ENCODE peak calls at places on chromosomes 12 and 14, in six cellular contexts. One of them, this sample, is unnamed.
A peak's percentile ranks its signal among the peaks of the same experiment; 100 is the strongest.

GRCh38 chr12:122310636-122311035 is 44.3 kb upstream of the VPS33A start:
- DNase-seq in activated naive CD4-positive, alpha-beta T cell treated with anti-CD3 and anti-CD28 coated beads, Interleukin-2, amount 10 ng/mL, durations not matched to agents 7 days and 5 days: no peak
- DNase-seq in T-helper 1 cell: no peak
- DNase-seq in stimulated activated CD8-positive, alpha-beta memory T cell treated with anti-CD3 and anti-CD28 coated beads, Interleukin-15, amount 100 ng/mL, for 4 hours: no peak
- DNase-seq in HTR-8/SVneo: no peak
- DNase-seq in astrocyte of the spinal cord: no peak
- DNase-seq in this sample: no peak

GRCh38 chr12:120117961-120118709 is 1.6 kb upstream of the RAB35 start:
- DNase-seq in T-helper 1 cell: no peak
- DNase-seq in HTR-8/SVneo: no peak
- DNase-seq in activated naive CD4-positive, alpha-beta T cell treated with anti-CD3 and anti-CD28 coated beads, Interleukin-2, amount 10 ng/mL, durations not matched to agents 7 days and 5 days: no peak
- DNase-seq in stimulated activated CD8-positive, alpha-beta memory T cell treated with anti-CD3 and anti-CD28 coated beads, Interleukin-15, amount 100 ng/mL, for 4 hours: no peak
- DNase-seq in astrocyte of the spinal cord: peak; percentile 17
- DNase-seq in this sample: no peak

GRCh38 chr12:124646385-124647230 is 79.2 kb upstream of the NCOR2 start:
- DNase-seq in activated naive CD4-positive, alpha-beta T cell treated with anti-CD3 and anti-CD28 coated beads, Interleukin-2, amount 10 ng/mL, durations not matched to agents 7 days and 5 days: peak; percentile 32
- DNase-seq in stimulated activated CD8-positive, alpha-beta memory T cell treated with anti-CD3 and anti-CD28 coated beads, Interleukin-15, amount 100 ng/mL, for 4 hours: peak; percentile 77
- DNase-seq in HTR-8/SVneo: no peak
- DNase-seq in T-helper 1 cell: no peak
- DNase-seq in astrocyte of the spinal cord: no peak
- DNase-seq in this sample: no peak

GRCh38 chr12:7047318-7047717 is 13.2 kb upstream of the C1S start:
- DNase-seq in stimulated activated CD8-positive, alpha-beta memory T cell treated with anti-CD3 and anti-CD28 coated beads, Interleukin-15, amount 100 ng/mL, for 4 hours: no peak
- DNase-seq in HTR-8/SVneo: no peak
- DNase-seq in T-helper 1 cell: no peak
- DNase-seq in activated naive CD4-positive, alpha-beta T cell treated with anti-CD3 and anti-CD28 coated beads, Interleukin-2, amount 10 ng/mL, durations not matched to agents 7 days and 5 days: no peak
- DNase-seq in astrocyte of the spinal cord: no peak
- DNase-seq in this sample: no peak

GRCh38 chr14:92755495-92755894 is 7.1 kb upstream of the LGMN start:
- DNase-seq in astrocyte of the spinal cord: no peak
- DNase-seq in T-helper 1 cell: no peak
- DNase-seq in stimulated activated CD8-positive, alpha-beta memory T cell treated with anti-CD3 and anti-CD28 coated beads, Interleukin-15, amount 100 ng/mL, for 4 hours: no peak
- DNase-seq in HTR-8/SVneo: no peak
- DNase-seq in activated naive CD4-positive, alpha-beta T cell treated with anti-CD3 and anti-CD28 coated beads, Interleukin-2, amount 10 ng/mL, durations not matched to agents 7 days and 5 days: no peak
- DNase-seq in this sample: no peak

GRCh38 chr12:99983721-99984258 is 946 bp downstream of the ANKS1B start:
- DNase-seq in astrocyte of the spinal cord: no peak
- DNase-seq in stimulated activated CD8-positive, alpha-beta memory T cell treated with anti-CD3 and anti-CD28 coated beads, Interleukin-15, amount 100 ng/mL, for 4 hours: no peak
- DNase-seq in HTR-8/SVneo: no peak
- DNase-seq in activated naive CD4-positive, alpha-beta T cell treated with anti-CD3 and anti-CD28 coated beads, Interleukin-2, amount 10 ng/mL, durations not matched to agents 7 days and 5 days: no peak
- DNase-seq in T-helper 1 cell: no peak
- DNase-seq in this sample: no peak

GRCh38 chr12:20696181-20696580 is 1.0 kb downstream of the SLCO1C1 start:
- DNase-seq in astrocyte of the spinal cord: no peak
- DNase-seq in HTR-8/SVneo: no peak
- DNase-seq in activated naive CD4-positive, alpha-beta T cell treated with anti-CD3 and anti-CD28 coated beads, Interleukin-2, amount 10 ng/mL, durations not matched to agents 7 days and 5 days: no peak
- DNase-seq in T-helper 1 cell: no peak
- DNase-seq in stimulated activated CD8-positive, alpha-beta memory T cell treated with anti-CD3 and anti-CD28 coated beads, Interleukin-15, amount 100 ng/mL, for 4 hours: no peak
- DNase-seq in this sample: no peak

GRCh38 chr14:102775855-102776760 is 1.1 kb upstream of the TRAF3 start:
- DNase-seq in activated naive CD4-positive, alpha-beta T cell treated with anti-CD3 and anti-CD28 coated beads, Interleukin-2, amount 10 ng/mL, durations not matched to agents 7 days and 5 days: peak; percentile 24
- DNase-seq in astrocyte of the spinal cord: peak; percentile 64
- DNase-seq in HTR-8/SVneo: no peak
- DNase-seq in T-helper 1 cell: no peak
- DNase-seq in stimulated activated CD8-positive, alpha-beta memory T cell treated with anti-CD3 and anti-CD28 coated beads, Interleukin-15, amount 100 ng/mL, for 4 hours: no peak
- DNase-seq in this sample: no peak

GRCh38 chr14:104933721-104934379 is 9.2 kb downstream of the PLD4 start:
- DNase-seq in astrocyte of the spinal cord: no peak
- DNase-seq in HTR-8/SVneo: no peak
- DNase-seq in stimulated activated CD8-positive, alpha-beta memory T cell treated with anti-CD3 and anti-CD28 coated beads, Interleukin-15, amount 100 ng/mL, for 4 hours: no peak
- DNase-seq in T-helper 1 cell: no peak
- DNase-seq in activated naive CD4-positive, alpha-beta T cell treated with anti-CD3 and anti-CD28 coated beads, Interleukin-2, amount 10 ng/mL, durations not matched to agents 7 days and 5 days: no peak
- DNase-seq in this sample: no peak

GRCh38 chr12:59093090-59093489 is 172.8 kb upstream of the LRIG3 start:
- DNase-seq in astrocyte of the spinal cord: no peak
- DNase-seq in activated naive CD4-positive, alpha-beta T cell treated with anti-CD3 and anti-CD28 coated beads, Interleukin-2, amount 10 ng/mL, durations not matched to agents 7 days and 5 days: no peak
- DNase-seq in T-helper 1 cell: no peak
- DNase-seq in HTR-8/SVneo: no peak
- DNase-seq in stimulated activated CD8-positive, alpha-beta memory T cell treated with anti-CD3 and anti-CD28 coated beads, Interleukin-15, amount 100 ng/mL, for 4 hours: no peak
- DNase-seq in this sample: no peak

GRCh38 chr14:68470361-68470760 is 322.5 kb downstream of the ZFP36L1 start:
- DNase-seq in T-helper 1 cell: no peak
- DNase-seq in activated naive CD4-positive, alpha-beta T cell treated with anti-CD3 and anti-CD28 coated beads, Interleukin-2, amount 10 ng/mL, durations not matched to agents 7 days and 5 days: no peak
- DNase-seq in stimulated activated CD8-positive, alpha-beta memory T cell treated with anti-CD3 and anti-CD28 coated beads, Interleukin-15, amount 100 ng/mL, for 4 hours: no peak
- DNase-seq in astrocyte of the spinal cord: no peak
- DNase-seq in HTR-8/SVneo: no peak
- DNase-seq in this sample: no peak

GRCh38 chr12:57579677-57580465 is 11.1 kb upstream of the PIP4K2C start:
- DNase-seq in T-helper 1 cell: no peak
- DNase-seq in astrocyte of the spinal cord: no peak
- DNase-seq in HTR-8/SVneo: no peak
- DNase-seq in activated naive CD4-positive, alpha-beta T cell treated with anti-CD3 and anti-CD28 coated beads, Interleukin-2, amount 10 ng/mL, durations not matched to agents 7 days and 5 days: no peak
- DNase-seq in stimulated activated CD8-positive, alpha-beta memory T cell treated with anti-CD3 and anti-CD28 coated beads, Interleukin-15, amount 100 ng/mL, for 4 hours: no peak
- DNase-seq in this sample: no peak

GRCh38 chr12:64780531-64781373 is 21.5 kb upstream of the GNS start:
- DNase-seq in stimulated activated CD8-positive, alpha-beta memory T cell treated with anti-CD3 and anti-CD28 coated beads, Interleukin-15, amount 100 ng/mL, for 4 hours: no peak
- DNase-seq in activated naive CD4-positive, alpha-beta T cell treated with anti-CD3 and anti-CD28 coated beads, Interleukin-2, amount 10 ng/mL, durations not matched to agents 7 days and 5 days: peak; percentile 29
- DNase-seq in astrocyte of the spinal cord: no peak
- DNase-seq in T-helper 1 cell: peak; percentile 18
- DNase-seq in HTR-8/SVneo: peak; percentile 20
- DNase-seq in this sample: no peak

GRCh38 chr12:116152268-116152667 is 125.2 kb downstream of the MED13L start:
- DNase-seq in T-helper 1 cell: no peak
- DNase-seq in activated naive CD4-positive, alpha-beta T cell treated with anti-CD3 and anti-CD28 coated beads, Interleukin-2, amount 10 ng/mL, durations not matched to agents 7 days and 5 days: no peak
- DNase-seq in astrocyte of the spinal cord: peak; percentile 92
- DNase-seq in HTR-8/SVneo: peak; percentile 41
- DNase-seq in stimulated activated CD8-positive, alpha-beta memory T cell treated with anti-CD3 and anti-CD28 coated beads, Interleukin-15, amount 100 ng/mL, for 4 hours: no peak
- DNase-seq in this sample: peak; percentile 57

GRCh38 chr12:44317651-44318126 is 481.8 kb downstream of the TMEM117 start:
- DNase-seq in stimulated activated CD8-positive, alpha-beta memory T cell treated with anti-CD3 and anti-CD28 coated beads, Interleukin-15, amount 100 ng/mL, for 4 hours: no peak
- DNase-seq in T-helper 1 cell: no peak
- DNase-seq in HTR-8/SVneo: no peak
- DNase-seq in activated naive CD4-positive, alpha-beta T cell treated with anti-CD3 and anti-CD28 coated beads, Interleukin-2, amount 10 ng/mL, durations not matched to agents 7 days and 5 days: no peak
- DNase-seq in astrocyte of the spinal cord: peak; percentile 17
- DNase-seq in this sample: no peak

GRCh38 chr14:92988786-92989755 is 66.1 kb downstream of the CHGA start:
- DNase-seq in astrocyte of the spinal cord: no peak
- DNase-seq in stimulated activated CD8-positive, alpha-beta memory T cell treated with anti-CD3 and anti-CD28 coated beads, Interleukin-15, amount 100 ng/mL, for 4 hours: no peak
- DNase-seq in activated naive CD4-positive, alpha-beta T cell treated with anti-CD3 and anti-CD28 coated beads, Interleukin-2, amount 10 ng/mL, durations not matched to agents 7 days and 5 days: no peak
- DNase-seq in T-helper 1 cell: no peak
- DNase-seq in HTR-8/SVneo: no peak
- DNase-seq in this sample: no peak

GRCh38 chr14:95144849-95145248 is 12.5 kb downstream of the DICER1 start:
- DNase-seq in activated naive CD4-positive, alpha-beta T cell treated with anti-CD3 and anti-CD28 coated beads, Interleukin-2, amount 10 ng/mL, durations not matched to agents 7 days and 5 days: no peak
- DNase-seq in astrocyte of the spinal cord: no peak
- DNase-seq in T-helper 1 cell: no peak
- DNase-seq in stimulated activated CD8-positive, alpha-beta memory T cell treated with anti-CD3 and anti-CD28 coated beads, Interleukin-15, amount 100 ng/mL, for 4 hours: no peak
- DNase-seq in HTR-8/SVneo: no peak
- DNase-seq in this sample: no peak

GRCh38 chr14:22268875-22269274 is 320.1 kb downstream of the DAD1 start:
- DNase-seq in activated naive CD4-positive, alpha-beta T cell treated with anti-CD3 and anti-CD28 coated beads, Interleukin-2, amount 10 ng/mL, durations not matched to agents 7 days and 5 days: no peak
- DNase-seq in stimulated activated CD8-positive, alpha-beta memory T cell treated with anti-CD3 and anti-CD28 coated beads, Interleukin-15, amount 100 ng/mL, for 4 hours: no peak
- DNase-seq in T-helper 1 cell: no peak
- DNase-seq in astrocyte of the spinal cord: peak; percentile 35
- DNase-seq in HTR-8/SVneo: no peak
- DNase-seq in this sample: no peak

GRCh38 chr14:102363182-102363952 is 626 bp downstream of the TECPR2 start:
- DNase-seq in activated naive CD4-positive, alpha-beta T cell treated with anti-CD3 and anti-CD28 coated beads, Interleukin-2, amount 10 ng/mL, durations not matched to agents 7 days and 5 days: peak; percentile 58
- DNase-seq in astrocyte of the spinal cord: peak; percentile 38
- DNase-seq in HTR-8/SVneo: peak; percentile 53
- DNase-seq in T-helper 1 cell: peak; percentile 22
- DNase-seq in stimulated activated CD8-positive, alpha-beta memory T cell treated with anti-CD3 and anti-CD28 coated beads, Interleukin-15, amount 100 ng/mL, for 4 hours: no peak
- DNase-seq in this sample: no peak

GRCh38 chr12:78034025-78034424 is 203.3 kb downstream of the NAV3 start:
- DNase-seq in activated naive CD4-positive, alpha-beta T cell treated with anti-CD3 and anti-CD28 coated beads, Interleukin-2, amount 10 ng/mL, durations not matched to agents 7 days and 5 days: no peak
- DNase-seq in astrocyte of the spinal cord: no peak
- DNase-seq in T-helper 1 cell: no peak
- DNase-seq in stimulated activated CD8-positive, alpha-beta memory T cell treated with anti-CD3 and anti-CD28 coated beads, Interleukin-15, amount 100 ng/mL, for 4 hours: no peak
- DNase-seq in HTR-8/SVneo: no peak
- DNase-seq in this sample: no peak

GRCh38 chr12:103768467-103769123 is 72.4 kb downstream of the NT5DC3 start:
- DNase-seq in T-helper 1 cell: no peak
- DNase-seq in astrocyte of the spinal cord: peak; percentile 24
- DNase-seq in HTR-8/SVneo: no peak
- DNase-seq in stimulated activated CD8-positive, alpha-beta memory T cell treated with anti-CD3 and anti-CD28 coated beads, Interleukin-15, amount 100 ng/mL, for 4 hours: no peak
- DNase-seq in activated naive CD4-positive, alpha-beta T cell treated with anti-CD3 and anti-CD28 coated beads, Interleukin-2, amount 10 ng/mL, durations not matched to agents 7 days and 5 days: no peak
- DNase-seq in this sample: no peak

GRCh38 chr14:94355191-94355794 is 32.2 kb upstream of the SERPINA6 start:
- DNase-seq in astrocyte of the spinal cord: peak; percentile 56
- DNase-seq in activated naive CD4-positive, alpha-beta T cell treated with anti-CD3 and anti-CD28 coated beads, Interleukin-2, amount 10 ng/mL, durations not matched to agents 7 days and 5 days: no peak
- DNase-seq in T-helper 1 cell: no peak
- DNase-seq in stimulated activated CD8-positive, alpha-beta memory T cell treated with anti-CD3 and anti-CD28 coated beads, Interleukin-15, amount 100 ng/mL, for 4 hours: no peak
- DNase-seq in HTR-8/SVneo: no peak
- DNase-seq in this sample: no peak

GRCh38 chr12:92570056-92570753 is 132.6 kb upstream of the PLEKHG7 start:
- DNase-seq in astrocyte of the spinal cord: peak; percentile 87
- DNase-seq in activated naive CD4-positive, alpha-beta T cell treated with anti-CD3 and anti-CD28 coated beads, Interleukin-2, amount 10 ng/mL, durations not matched to agents 7 days and 5 days: peak; percentile 60
- DNase-seq in stimulated activated CD8-positive, alpha-beta memory T cell treated with anti-CD3 and anti-CD28 coated beads, Interleukin-15, amount 100 ng/mL, for 4 hours: no peak
- DNase-seq in T-helper 1 cell: peak; percentile 15
- DNase-seq in HTR-8/SVneo: peak; percentile 63
- DNase-seq in this sample: peak; percentile 69

GRCh38 chr12:99135376-99135775 is 490.3 kb downstream of the APAF1 start:
- DNase-seq in activated naive CD4-positive, alpha-beta T cell treated with anti-CD3 and anti-CD28 coated beads, Interleukin-2, amount 10 ng/mL, durations not matched to agents 7 days and 5 days: no peak
- DNase-seq in T-helper 1 cell: no peak
- DNase-seq in stimulated activated CD8-positive, alpha-beta memory T cell treated with anti-CD3 and anti-CD28 coated beads, Interleukin-15, amount 100 ng/mL, for 4 hours: no peak
- DNase-seq in HTR-8/SVneo: no peak
- DNase-seq in astrocyte of the spinal cord: no peak
- DNase-seq in this sample: no peak

GRCh38 chr12:94525951-94526350 is 66.3 kb upstream of the CEP83 start:
- DNase-seq in stimulated activated CD8-positive, alpha-beta memory T cell treated with anti-CD3 and anti-CD28 coated beads, Interleukin-15, amount 100 ng/mL, for 4 hours: no peak
- DNase-seq in activated naive CD4-positive, alpha-beta T cell treated with anti-CD3 and anti-CD28 coated beads, Interleukin-2, amount 10 ng/mL, durations not matched to agents 7 days and 5 days: no peak
- DNase-seq in astrocyte of the spinal cord: no peak
- DNase-seq in T-helper 1 cell: no peak
- DNase-seq in HTR-8/SVneo: no peak
- DNase-seq in this sample: no peak

GRCh38 chr14:46344327-46344937 is 307.1 kb downstream of the RPL10L start:
- DNase-seq in HTR-8/SVneo: peak; percentile 1
- DNase-seq in T-helper 1 cell: no peak
- DNase-seq in activated naive CD4-positive, alpha-beta T cell treated with anti-CD3 and anti-CD28 coated beads, Interleukin-2, amount 10 ng/mL, durations not matched to agents 7 days and 5 days: no peak
- DNase-seq in stimulated activated CD8-positive, alpha-beta memory T cell treated with anti-CD3 and anti-CD28 coated beads, Interleukin-15, amount 100 ng/mL, for 4 hours: no peak
- DNase-seq in astrocyte of the spinal cord: peak; percentile 11
- DNase-seq in this sample: peak; percentile 1

GRCh38 chr14:54606631-54607133 is 39.8 kb downstream of the SAMD4A start:
- DNase-seq in HTR-8/SVneo: no peak
- DNase-seq in astrocyte of the spinal cord: peak; percentile 83
- DNase-seq in T-helper 1 cell: no peak
- DNase-seq in activated naive CD4-positive, alpha-beta T cell treated with anti-CD3 and anti-CD28 coated beads, Interleukin-2, amount 10 ng/mL, durations not matched to agents 7 days and 5 days: no peak
- DNase-seq in stimulated activated CD8-positive, alpha-beta memory T cell treated with anti-CD3 and anti-CD28 coated beads, Interleukin-15, amount 100 ng/mL, for 4 hours: no peak
- DNase-seq in this sample: peak; percentile 81

GRCh38 chr12:3047961-3048360 is 29.2 kb upstream of the TSPAN9 start:
- DNase-seq in stimulated activated CD8-positive, alpha-beta memory T cell treated with anti-CD3 and anti-CD28 coated beads, Interleukin-15, amount 100 ng/mL, for 4 hours: no peak
- DNase-seq in T-helper 1 cell: no peak
- DNase-seq in activated naive CD4-positive, alpha-beta T cell treated with anti-CD3 and anti-CD28 coated beads, Interleukin-2, amount 10 ng/mL, durations not matched to agents 7 days and 5 days: no peak
- DNase-seq in astrocyte of the spinal cord: no peak
- DNase-seq in HTR-8/SVneo: no peak
- DNase-seq in this sample: no peak

GRCh38 chr12:89856431-89856830 is 147.8 kb upstream of the ATP2B1 start:
- DNase-seq in HTR-8/SVneo: peak; percentile 28
- DNase-seq in astrocyte of the spinal cord: peak; percentile 85
- DNase-seq in T-helper 1 cell: no peak
- DNase-seq in stimulated activated CD8-positive, alpha-beta memory T cell treated with anti-CD3 and anti-CD28 coated beads, Interleukin-15, amount 100 ng/mL, for 4 hours: no peak
- DNase-seq in activated naive CD4-positive, alpha-beta T cell treated with anti-CD3 and anti-CD28 coated beads, Interleukin-2, amount 10 ng/mL, durations not matched to agents 7 days and 5 days: no peak
- DNase-seq in this sample: no peak

GRCh38 chr14:76985021-76985420 is 43.5 kb downstream of the IRF2BPL start:
- DNase-seq in activated naive CD4-positive, alpha-beta T cell treated with anti-CD3 and anti-CD28 coated beads, Interleukin-2, amount 10 ng/mL, durations not matched to agents 7 days and 5 days: no peak
- DNase-seq in HTR-8/SVneo: no peak
- DNase-seq in T-helper 1 cell: no peak
- DNase-seq in stimulated activated CD8-positive, alpha-beta memory T cell treated with anti-CD3 and anti-CD28 coated beads, Interleukin-15, amount 100 ng/mL, for 4 hours: no peak
- DNase-seq in astrocyte of the spinal cord: peak; percentile 23
- DNase-seq in this sample: no peak

GRCh38 chr12:13101854-13102375 is 1.6 kb downstream of the GSG1 start:
- DNase-seq in activated naive CD4-positive, alpha-beta T cell treated with anti-CD3 and anti-CD28 coated beads, Interleukin-2, amount 10 ng/mL, durations not matched to agents 7 days and 5 days: no peak
- DNase-seq in T-helper 1 cell: no peak
- DNase-seq in astrocyte of the spinal cord: peak; percentile 53
- DNase-seq in stimulated activated CD8-positive, alpha-beta memory T cell treated with anti-CD3 and anti-CD28 coated beads, Interleukin-15, amount 100 ng/mL, for 4 hours: no peak
- DNase-seq in HTR-8/SVneo: no peak
- DNase-seq in this sample: no peak

GRCh38 chr14:101858791-101859537 is 97.5 kb downstream of the PPP2R5C start:
- DNase-seq in astrocyte of the spinal cord: no peak
- DNase-seq in HTR-8/SVneo: no peak
- DNase-seq in T-helper 1 cell: no peak
- DNase-seq in activated naive CD4-positive, alpha-beta T cell treated with anti-CD3 and anti-CD28 coated beads, Interleukin-2, amount 10 ng/mL, durations not matched to agents 7 days and 5 days: no peak
- DNase-seq in stimulated activated CD8-positive, alpha-beta memory T cell treated with anti-CD3 and anti-CD28 coated beads, Interleukin-15, amount 100 ng/mL, for 4 hours: no peak
- DNase-seq in this sample: no peak

GRCh38 chr12:124191024-124191359 is 103.9 kb upstream of the RFLNA start:
- DNase-seq in HTR-8/SVneo: peak; percentile 45
- DNase-seq in T-helper 1 cell: no peak
- DNase-seq in astrocyte of the spinal cord: no peak
- DNase-seq in stimulated activated CD8-positive, alpha-beta memory T cell treated with anti-CD3 and anti-CD28 coated beads, Interleukin-15, amount 100 ng/mL, for 4 hours: no peak
- DNase-seq in activated naive CD4-positive, alpha-beta T cell treated with anti-CD3 and anti-CD28 coated beads, Interleukin-2, amount 10 ng/mL, durations not matched to agents 7 days and 5 days: peak; percentile 22
- DNase-seq in this sample: no peak

GRCh38 chr14:104357689-104358527 is 219.5 kb downstream of the KIF26A start:
- DNase-seq in astrocyte of the spinal cord: no peak
- DNase-seq in activated naive CD4-positive, alpha-beta T cell treated with anti-CD3 and anti-CD28 coated beads, Interleukin-2, amount 10 ng/mL, durations not matched to agents 7 days and 5 days: peak; percentile 15
- DNase-seq in HTR-8/SVneo: no peak
- DNase-seq in T-helper 1 cell: no peak
- DNase-seq in stimulated activated CD8-positive, alpha-beta memory T cell treated with anti-CD3 and anti-CD28 coated beads, Interleukin-15, amount 100 ng/mL, for 4 hours: no peak
- DNase-seq in this sample: no peak

GRCh38 chr14:104898195-104898558 is 26.5 kb upstream of the PLD4 start:
- DNase-seq in astrocyte of the spinal cord: no peak
- DNase-seq in stimulated activated CD8-positive, alpha-beta memory T cell treated with anti-CD3 and anti-CD28 coated beads, Interleukin-15, amount 100 ng/mL, for 4 hours: no peak
- DNase-seq in T-helper 1 cell: no peak
- DNase-seq in activated naive CD4-positive, alpha-beta T cell treated with anti-CD3 and anti-CD28 coated beads, Interleukin-2, amount 10 ng/mL, durations not matched to agents 7 days and 5 days: no peak
- DNase-seq in HTR-8/SVneo: no peak
- DNase-seq in this sample: no peak

GRCh38 chr14:82565825-82566224 is 1032.2 kb upstream of the SEL1L start:
- DNase-seq in astrocyte of the spinal cord: no peak
- DNase-seq in HTR-8/SVneo: no peak
- DNase-seq in activated naive CD4-positive, alpha-beta T cell treated with anti-CD3 and anti-CD28 coated beads, Interleukin-2, amount 10 ng/mL, durations not matched to agents 7 days and 5 days: no peak
- DNase-seq in T-helper 1 cell: no peak
- DNase-seq in stimulated activated CD8-positive, alpha-beta memory T cell treated with anti-CD3 and anti-CD28 coated beads, Interleukin-15, amount 100 ng/mL, for 4 hours: no peak
- DNase-seq in this sample: no peak

GRCh38 chr12:51904951-51905471 is 2.3 kb upstream of the ACVRL1 start:
- DNase-seq in T-helper 1 cell: no peak
- DNase-seq in activated naive CD4-positive, alpha-beta T cell treated with anti-CD3 and anti-CD28 coated beads, Interleukin-2, amount 10 ng/mL, durations not matched to agents 7 days and 5 days: no peak
- DNase-seq in stimulated activated CD8-positive, alpha-beta memory T cell treated with anti-CD3 and anti-CD28 coated beads, Interleukin-15, amount 100 ng/mL, for 4 hours: no peak
- DNase-seq in HTR-8/SVneo: no peak
- DNase-seq in astrocyte of the spinal cord: no peak
- DNase-seq in this sample: no peak

GRCh38 chr14:74935340-74935640 is 12.2 kb upstream of the RPS6KL1 start:
- DNase-seq in T-helper 1 cell: no peak
- DNase-seq in astrocyte of the spinal cord: no peak
- DNase-seq in stimulated activated CD8-positive, alpha-beta memory T cell treated with anti-CD3 and anti-CD28 coated beads, Interleukin-15, amount 100 ng/mL, for 4 hours: no peak
- DNase-seq in HTR-8/SVneo: no peak
- DNase-seq in activated naive CD4-positive, alpha-beta T cell treated with anti-CD3 and anti-CD28 coated beads, Interleukin-2, amount 10 ng/mL, durations not matched to agents 7 days and 5 days: no peak
- DNase-seq in this sample: no peak

GRCh38 chr14:104345316-104346111 is 207.1 kb downstream of the KIF26A start:
- DNase-seq in astrocyte of the spinal cord: no peak
- DNase-seq in HTR-8/SVneo: no peak
- DNase-seq in activated naive CD4-positive, alpha-beta T cell treated with anti-CD3 and anti-CD28 coated beads, Interleukin-2, amount 10 ng/mL, durations not matched to agents 7 days and 5 days: no peak
- DNase-seq in stimulated activated CD8-positive, alpha-beta memory T cell treated with anti-CD3 and anti-CD28 coated beads, Interleukin-15, amount 100 ng/mL, for 4 hours: no peak
- DNase-seq in T-helper 1 cell: no peak
- DNase-seq in this sample: no peak